ENCODE peak calls at places on chromosomes 6 and 20, in six cellular contexts. O is mammary epithelial cell, M is left ventricle myocardium inferior, R is heart left ventricle, L is breast epithelium, Q is heart right ventricle. X is an unnamed sample.

GRCh38 chr6:39758905-39759605 is 33.1 kb upstream of the DAAM2 start:
- DNase-seq in O (no peak), M (no peak), R (no peak), L (no peak), Q (no peak), X (no peak)

GRCh38 chr20:21812384-21812783 is 106.9 kb downstream of the PAX1 start:
- DNase-seq in O (no peak), M (no peak), R (no peak), L (no peak), Q (no peak), X (no peak)

GRCh38 chr6:18101873-18102272 is 20.6 kb downstream of the NHLRC1 start:
- DNase-seq in O (no peak), M (no peak), R (no peak), L (no peak), Q (no peak), X (no peak)

GRCh38 chr6:165793287-165793825 is 130.3 kb upstream of the PDE10A start:
- DNase-seq in O (no peak), M (no peak), R (no peak), L (no peak), Q (no peak), X (no peak)

GRCh38 chr20:49785851-49786174 is 26.8 kb upstream of the SLC9A8 start:
- DNase-seq in O (no peak), M (no peak), R (no peak), L (no peak), Q (no peak), X (no peak)

GRCh38 chr6:156406688-156407087 is 370.5 kb upstream of the ARID1B start:
- DNase-seq in O (no peak), M (no peak), R (no peak), L (no peak), Q (no peak), X (no peak)

GRCh38 chr6:133202610-133203343 is 38.4 kb upstream of the EYA4 start:
- DNase-seq in O (no peak), M (no peak), R (no peak), L (no peak), Q (no peak), X (no peak)

GRCh38 chr6:89834884-89835792 is 5.5 kb downstream of the CASP8AP2 start:
- DNase-seq in O (no peak), M (no peak), R (no peak), L (no peak), Q (no peak), X (no peak)

GRCh38 chr20:59145926-59146800 is 17.5 kb upstream of the ZNF831 start:
- DNase-seq in O (no peak), M (no peak), R (no peak), L (no peak), Q (peak; percentile 28), X (no peak)

GRCh38 chr20:1255675-1256074 is 10.4 kb upstream of the SNPH start:
- DNase-seq in O (no peak), M (no peak), R (no peak), L (no peak), Q (no peak), X (no peak)

GRCh38 chr6:166626177-166627038 is 643 bp downstream of the RPS6KA2 start:
- DNase-seq in O (peak; percentile 52), M (no peak), R (peak; percentile 35), L (peak; percentile 59), Q (no peak), X (peak; percentile 77)

GRCh38 chr20:655730-656624 is 3.0 kb upstream of the SRXN1 start:
- DNase-seq in O (no peak), M (no peak), R (no peak), L (no peak), Q (no peak), X (no peak)

GRCh38 chr6:36204068-36204753 is 7.7 kb downstream of the BRPF3 start:
- DNase-seq in O (no peak), M (no peak), R (no peak), L (no peak), Q (no peak), X (no peak)

GRCh38 chr6:132289761-132290160 is 111.5 kb downstream of the MOXD1 start:
- DNase-seq in O (no peak), M (no peak), R (no peak), L (no peak), Q (no peak), X (no peak)

GRCh38 chr20:55160022-55160421 is 684.6 kb downstream of the DOK5 start:
- DNase-seq in O (peak; percentile 54), M (no peak), R (no peak), L (no peak), Q (no peak), X (no peak)

GRCh38 chr6:73695619-73696421 is at the start of gene CD109:
- DNase-seq in O (peak; percentile 94), M (peak; percentile 40), R (peak; percentile 40), L (no peak), Q (peak; percentile 38), X (peak; percentile 73)

GRCh38 chr20:62134735-62135231 is 8.4 kb downstream of the PSMA7 start:
- DNase-seq in O (no peak), M (no peak), R (no peak), L (no peak), Q (no peak), X (no peak)

GRCh38 chr6:3752538-3753227 is 1.2 kb upstream of the PXDC1 start:
- DNase-seq in O (no peak), M (no peak), R (no peak), L (no peak), Q (no peak), X (no peak)

GRCh38 chr20:63826753-63827152 is 4.3 kb downstream of the ZBTB46 start:
- DNase-seq in O (no peak), M (no peak), R (no peak), L (no peak), Q (no peak), X (no peak)

DNA sequence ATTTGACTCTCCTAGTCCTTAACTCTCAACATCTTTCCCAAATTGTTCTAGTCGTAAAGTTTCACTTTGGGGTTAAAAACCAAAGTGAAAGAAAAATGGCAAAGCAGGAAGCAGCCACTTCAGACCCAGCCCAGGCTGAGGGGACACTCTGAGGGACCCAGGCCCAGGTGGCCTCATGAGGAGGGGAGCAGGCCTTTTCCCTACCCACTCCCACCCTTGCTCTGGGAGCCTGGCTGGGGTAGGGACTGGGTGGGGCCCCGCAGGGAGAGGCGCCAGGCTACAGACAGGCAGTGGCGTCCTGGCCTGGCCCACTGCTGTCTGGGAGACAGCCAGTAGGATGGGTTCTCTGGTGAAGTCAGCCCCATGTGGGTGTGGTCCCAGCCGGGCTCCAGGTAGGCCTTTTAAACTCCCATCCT is 68.7 kb upstream of the MYL9 start:
- DNase-seq in O (peak; percentile 73), M (peak; percentile 55), R (peak; percentile 51), L (peak; percentile 80), Q (peak; percentile 43), X (peak; percentile 74)
- H3K4me3 ChIP-seq in O (peak overlapping the region; percentile 40), M (peak overlapping the region; percentile 41), R (peak overlapping the region; percentile 43), L (peak overlapping the region; percentile 21), Q (peak overlapping the region; percentile 18), X (peak overlapping the region; percentile 28)

GRCh38 chr20:32024683-32025295 is 14.6 kb downstream of the CCM2L start:
- DNase-seq in O (no peak), M (no peak), R (no peak), L (no peak), Q (no peak), X (no peak)
- TF ChIP-seq CTCF in O (no peak), M (no peak), R (no peak), L (no peak), Q (no peak), X (no peak)

GRCh38 chr20:35735828-35736470 is 6.1 kb downstream of the RBM39 start:
- DNase-seq in O (no peak), M (no peak), R (no peak), L (no peak), Q (no peak), X (no peak)
- H3K36me3 ChIP-seq in O (peaks cover 58% of the 10 kb centered on the region), M (peaks cover 98% of the 10 kb centered on the region), R (peaks cover 97% of the 10 kb centered on the region), L (peaks cover 9% of the 10 kb centered on the region), Q (peaks cover 97% of the 10 kb centered on the region), X (peaks cover 98% of the 10 kb centered on the region)

GRCh38 chr20:3157817-3158216 is 1.8 kb downstream of the FASTKD5 start:
- DNase-seq in O (no peak), M (no peak), R (no peak), L (no peak), Q (no peak), X (peak; percentile 23)

GRCh38 chr20:3162080-3162611 is 2.5 kb upstream of the FASTKD5 start:
- DNase-seq in O (no peak), M (no peak), R (no peak), L (no peak), Q (no peak), X (no peak)

GRCh38 chr20:3161316-3162079 is 1.8 kb upstream of the FASTKD5 start:
- DNase-seq in O (no peak), M (no peak), R (no peak), L (no peak), Q (no peak), X (peak; percentile 15)

GRCh38 chr20:3158968-3159431 is 665 bp downstream of the FASTKD5 start:
- DNase-seq in O (no peak), M (no peak), R (no peak), L (no peak), Q (no peak), X (no peak)

DNA sequence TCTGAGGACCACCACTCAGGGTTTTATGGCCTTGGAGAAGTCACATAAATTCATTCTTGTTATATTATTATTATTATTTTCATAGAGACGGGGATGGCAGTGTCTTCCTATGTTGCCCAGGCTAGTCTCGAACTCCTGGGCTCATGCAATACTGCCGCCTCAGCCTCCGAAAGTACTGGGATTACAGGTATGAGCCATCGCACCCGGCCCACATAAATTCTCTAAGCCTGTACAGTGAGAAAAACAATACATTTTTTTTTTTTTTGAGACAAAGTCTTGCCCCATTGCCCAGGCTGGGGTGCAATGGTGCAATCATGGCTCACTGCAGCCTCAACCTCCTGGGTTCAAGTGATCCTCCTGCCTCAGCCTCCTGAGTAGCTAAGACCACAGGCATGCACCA is 753 bp upstream of the FASTKD5 start:
- DNase-seq in O (no peak), M (no peak), R (no peak), L (no peak), Q (no peak), X (no peak)
- H3K4me3 ChIP-seq in O (peak overlapping the region; percentile 94), M (peak overlapping the region; percentile 100), R (peak overlapping the region; percentile 82), L (peak overlapping the region; percentile 94), Q (peak overlapping the region; percentile 90), X (peak overlapping the region; percentile 91)

GRCh38 chr6:106085984-106086832 is at the start of gene PRDM1:
- DNase-seq in O (peak; percentile 96), M (peak; percentile 71), R (peak; percentile 81), L (peak; percentile 66), Q (peak; percentile 72), X (peak; percentile 95)
- TF ChIP-seq CTCF in O (peak; percentile 67), M (peak; percentile 37), R (peak; percentile 7), L (peak; percentile 31), Q (no peak), X (peak; percentile 34)

X was measured in upper lobe of right lung.